ENCODE peak calls at places on chromosomes 6 and 20, in ten cellular contexts. S, Z, T, Y, I, E, X, Q, A and V are unnamed samples.

GRCh38 chr20:35699914-35700624 is 864 bp downstream of the ROMO1 start:
- DNase-seq in A (no peak), Q (no peak), Y (no peak), T (no peak), E (no peak), Z (no peak), I (no peak), S (no peak), X (no peak), V (no peak)

GRCh38 chr6:108222504-108222903 is 38.3 kb downstream of the SNX3 start:
- DNase-seq in T (no peak), A (no peak), Y (no peak), E (no peak), X (no peak), Q (no peak), S (no peak), Z (no peak), I (no peak), V (no peak)

GRCh38 chr6:76681781-76682180 is 609.3 kb upstream of the IMPG1 start:
- DNase-seq in I (no peak), X (no peak), Q (no peak), T (no peak), Y (no peak), E (no peak), Z (no peak), A (no peak), S (no peak), V (no peak)

GRCh38 chr6:110357696-110358535 is at the start of gene METTL24:
- DNase-seq in T (no peak), X (no peak), E (no peak), Z (peak), Y (no peak), Q (no peak), A (peak), S (peak), I (peak), V (peak)

GRCh38 chr6:31543639-31544038 is 1.8 kb upstream of the DDX39B start:
- DNase-seq in Y (no peak), X (no peak), S (no peak), A (no peak), Q (no peak), E (no peak), T (no peak), I (no peak), Z (no peak), V (no peak)

GRCh38 chr6:130852844-130853554 is 25.8 kb downstream of the SMLR1 start:
- DNase-seq in A (no peak), Y (peak), X (no peak), S (peak), T (no peak), Z (no peak), Q (no peak), I (no peak), E (no peak), V (no peak)

GRCh38 chr6:33425668-33426577 is 6.1 kb downstream of the SYNGAP1 start:
- DNase-seq in Q (peak), X (peak), Y (peak), E (peak), S (peak), I (peak), T (peak), Z (peak), A (peak), V (peak)

GRCh38 chr20:58864346-58864745 is 11.8 kb downstream of the GNAS start:
- DNase-seq in Z (no peak), X (peak), I (no peak), Q (no peak), Y (no peak), T (no peak), E (no peak), S (no peak), A (no peak), V (no peak)

GRCh38 chr6:33203443-33204164 is 851 bp upstream of the HSD17B8 start:
- DNase-seq in T (no peak), Z (no peak), E (no peak), Y (no peak), Q (no peak), A (no peak), S (no peak), X (no peak), I (no peak), V (no peak)

GRCh38 chr6:81753709-81754678 is 1.5 kb upstream of the TENT5A start:
- DNase-seq in I (peak), X (peak), Q (peak), S (peak), Z (peak), E (peak), Y (peak), A (peak), T (peak), V (peak)

GRCh38 chr6:168440520-168441433 is at the start of gene SMOC2:
- DNase-seq in X (no peak), T (peak), A (peak), I (peak), E (no peak), Z (no peak), S (no peak), Q (no peak), Y (no peak), V (peak)

GRCh38 chr6:133512410-133513016 is 271.4 kb downstream of the EYA4 start:
- DNase-seq in I (peak), A (peak), E (no peak), S (peak), Z (peak), X (peak), Q (peak), Y (peak), T (peak), V (peak)

GRCh38 chr6:44122821-44123220 is 4.4 kb downstream of the MRPL14 start:
- DNase-seq in Y (no peak), T (no peak), Z (peak), I (no peak), A (no peak), Q (no peak), E (no peak), S (peak), X (no peak), V (no peak)

GRCh38 chr20:44017905-44018683 is 103.4 kb downstream of the TOX2 start:
- DNase-seq in Y (peak), X (peak), I (peak), A (peak), Z (no peak), T (peak), Q (peak), E (no peak), S (peak), V (peak)

GRCh38 chr20:32581839-32582658 is 3.1 kb downstream of the NOL4L start:
- DNase-seq in Q (no peak), E (no peak), Z (peak), S (no peak), X (no peak), I (no peak), Y (no peak), T (no peak), A (no peak), V (no peak)

GRCh38 chr6:29631209-29631810 is 1.7 kb downstream of the GABBR1 start:
- DNase-seq in I (no peak), Z (no peak), T (no peak), Q (no peak), S (no peak), Y (no peak), X (no peak), E (no peak), A (no peak), V (no peak)

GRCh38 chr6:15510536-15511247 is 152.1 kb downstream of the DTNBP1 start:
- DNase-seq in S (no peak), Q (no peak), T (no peak), A (no peak), I (no peak), Z (no peak), Y (no peak), X (no peak), E (no peak), V (no peak)

GRCh38 chr6:166597711-166598440 is 11.4 kb upstream of the RAMACL start:
- DNase-seq in S (no peak), Y (no peak), E (no peak), Q (no peak), T (no peak), I (no peak), A (no peak), X (no peak), Z (no peak), V (no peak)

GRCh38 chr20:47337413-47337812 is 19.1 kb downstream of the ZMYND8 start:
- DNase-seq in T (no peak), I (no peak), Y (no peak), X (no peak), A (no peak), Z (no peak), S (no peak), E (no peak), Q (no peak), V (no peak)

GRCh38 chr6:38067263-38067980 is 247.9 kb downstream of the ZFAND3 start:
- DNase-seq in E (no peak), I (peak), S (no peak), X (no peak), Z (no peak), Y (no peak), A (no peak), T (no peak), Q (no peak), V (no peak)

GRCh38 chr6:38099211-38099610 is 279.7 kb downstream of the ZFAND3 start:
- DNase-seq in S (no peak), E (no peak), X (no peak), Q (no peak), I (no peak), Z (no peak), Y (no peak), A (no peak), T (no peak), V (no peak)

GRCh38 chr6:168628732-168629245 is 187.8 kb downstream of the SMOC2 start:
- DNase-seq in X (no peak), E (no peak), Y (no peak), I (no peak), Z (no peak), T (no peak), S (no peak), Q (no peak), A (no peak), V (no peak)

GRCh38 chr6:131728296-131728939 is 17.6 kb upstream of the CTAGE9 start:
- DNase-seq in E (no peak), A (no peak), S (no peak), Z (no peak), I (no peak), Y (no peak), Q (peak), T (no peak), X (no peak), V (no peak)

GRCh38 chr6:108473197-108473596 is 87.5 kb upstream of the FOXO3 start:
- DNase-seq in T (no peak), Z (no peak), Y (no peak), A (no peak), Q (no peak), E (no peak), I (no peak), S (no peak), X (no peak), V (no peak)

GRCh38 chr20:38298768-38299288 is 5.1 kb upstream of the BPI start:
- DNase-seq in Q (peak), T (peak), I (no peak), Z (no peak), E (no peak), Y (no peak), X (no peak), A (peak), S (no peak), V (peak)

GRCh38 chr6:144008501-144009245 is 614 bp upstream of the PLAGL1 start:
- DNase-seq in Z (no peak), X (peak), S (peak), Q (no peak), E (no peak), I (no peak), T (no peak), A (no peak), Y (no peak), V (no peak)

GRCh38 chr20:32128167-32128566 is 18.7 kb downstream of the TM9SF4 start:
- DNase-seq in I (no peak), A (no peak), T (no peak), Q (no peak), X (no peak), E (no peak), Z (no peak), Y (no peak), S (no peak), V (no peak)

GRCh38 chr6:7243188-7243942 is 69.6 kb downstream of the SSR1 start:
- DNase-seq in Z (peak), I (peak), X (peak), A (no peak), Y (peak), S (peak), Q (peak), T (peak), E (no peak), V (no peak)

GRCh38 chr6:14709066-14709670 is 536.7 kb upstream of the JARID2 start:
- DNase-seq in Y (peak), Z (no peak), S (no peak), X (peak), Q (no peak), I (no peak), A (no peak), T (no peak), E (no peak), V (no peak)

GRCh38 chr6:136723780-136724179 is 68.5 kb downstream of the MAP3K5 start:
- DNase-seq in X (peak), A (no peak), Q (no peak), Z (peak), S (peak), I (no peak), Y (no peak), E (peak), T (no peak), V (peak)

GRCh38 chr20:57711311-57711712 is 1.5 kb upstream of the PMEPA1 start:
- DNase-seq in E (no peak), A (no peak), Y (peak), T (no peak), X (peak), Q (peak), I (no peak), S (peak), Z (no peak), V (no peak)